ENCODE peak calls at places on chromosomes 2 and 18, in four cellular contexts. O is HepG2, Q is HCT116, M is H1. S is an unnamed sample.

GRCh38 chr2:80001704-80002103 is 302.8 kb downstream of the LRRTM1 start:
- DNase-seq in O (no peak), Q (no peak), M (no peak), S (no peak)

GRCh38 chr2:127052771-127053691 is 53.9 kb downstream of the BIN1 start:
- DNase-seq in O (no peak), Q (no peak), M (no peak), S (no peak)

GRCh38 chr18:37987901-37988300 is 422.3 kb upstream of the CELF4 start:
- DNase-seq in O (no peak), Q (no peak), M (no peak), S (no peak)

GRCh38 chr2:45237850-45238542 is 228.7 kb upstream of the SIX2 start:
- DNase-seq in O (peak), Q (peak), M (no peak), S (no peak)

GRCh38 chr18:24964213-24964612 is 387.8 kb downstream of the ZNF521 start:
- DNase-seq in O (no peak), Q (no peak), M (no peak), S (no peak)

GRCh38 chr18:457120-457519 is 43.4 kb downstream of the COLEC12 start:
- DNase-seq in O (no peak), Q (no peak), M (no peak), S (peak)

GRCh38 chr18:2302012-2302411 is 269.3 kb downstream of the METTL4 start:
- DNase-seq in O (no peak), Q (no peak), M (no peak), S (no peak)

GRCh38 chr2:222864296-222864695 is 3.5 kb downstream of the ACSL3 start:
- DNase-seq in O (peak), Q (no peak), M (no peak), S (no peak)

GRCh38 chr2:144403940-144404339 is 116.0 kb downstream of the ZEB2 start:
- DNase-seq in O (peak), Q (no peak), M (no peak), S (no peak)

GRCh38 chr2:88187038-88187676 is 17.0 kb downstream of the THNSL2 start:
- DNase-seq in O (peak), Q (peak), M (peak), S (no peak)

GRCh38 chr2:109144271-109144670 is 15.3 kb downstream of the SH3RF3 start:
- DNase-seq in O (no peak), Q (no peak), M (no peak), S (no peak)

DNA sequence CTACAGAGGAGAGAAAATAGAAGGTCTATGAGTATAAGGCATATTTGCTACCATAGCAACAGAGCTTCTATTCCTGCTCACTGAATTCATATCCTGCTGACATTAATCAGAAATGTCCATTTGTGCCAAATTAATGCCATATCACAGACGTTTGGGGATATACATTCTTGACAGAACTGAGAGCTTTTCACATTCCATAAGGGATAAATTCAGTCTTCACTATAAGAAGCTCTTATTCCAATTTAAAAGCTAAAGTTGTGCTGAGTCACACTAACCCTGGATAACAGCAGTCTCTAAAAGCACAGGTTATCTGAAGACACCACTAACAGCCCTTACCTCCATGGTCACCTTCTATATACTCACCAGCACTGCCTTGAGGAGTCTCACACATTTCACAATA is 178.1 kb downstream of the RAB3GAP1 start:
- DNase-seq in O (no peak), Q (no peak), M (no peak), S (no peak)
- TF ChIP-seq POLR2AphosphoS5 in O (no peak), Q (no peak), M (no peak), S (no peak)

DNA sequence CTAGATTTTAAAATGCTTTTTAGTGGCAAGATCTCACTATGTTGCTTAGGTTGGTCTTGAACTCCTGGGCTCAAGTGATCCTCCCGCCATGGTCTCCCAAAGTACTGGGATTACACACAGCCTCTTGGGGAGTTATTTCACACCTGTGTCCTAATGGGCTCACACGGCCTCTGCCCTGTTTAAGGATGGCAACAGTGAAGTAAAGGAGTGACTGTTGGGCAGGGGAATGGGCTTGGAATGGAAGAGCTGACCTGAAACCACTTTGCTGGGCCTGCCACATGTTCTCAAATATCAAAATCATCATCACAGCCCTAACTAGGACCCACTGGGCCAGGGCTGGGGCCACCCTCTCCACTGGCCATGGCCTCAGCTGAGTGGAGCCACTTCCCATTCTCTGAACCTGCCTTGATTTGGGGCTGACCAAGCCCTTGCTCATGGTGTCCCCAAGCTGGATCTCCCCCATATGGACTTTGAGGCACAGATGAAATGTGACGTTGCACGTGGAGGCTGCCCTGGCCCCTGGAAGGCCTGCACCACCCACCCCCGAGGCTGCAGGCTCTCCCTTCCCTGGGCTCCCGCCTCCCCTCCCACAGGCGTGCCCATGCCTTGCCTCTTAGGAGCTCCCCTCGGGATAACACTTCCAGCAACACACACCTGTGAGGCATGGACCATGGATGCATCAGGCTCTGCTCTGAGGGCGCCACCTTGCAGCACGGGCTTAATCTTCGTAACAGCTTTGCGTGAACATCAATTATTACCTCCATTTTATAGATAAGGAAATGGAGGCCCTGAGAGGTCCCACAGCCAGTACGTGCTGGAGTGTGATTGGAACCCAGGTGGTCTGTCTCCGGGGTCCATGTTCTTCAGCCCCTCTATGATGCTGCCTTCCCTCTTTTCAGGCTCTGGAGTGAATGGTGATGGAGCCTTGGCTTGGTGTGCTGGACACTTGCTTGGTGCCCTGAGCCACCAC is 71.8 kb upstream of the SMAD7 start:
- DNase-seq in O (no peak), Q (no peak), M (no peak), S (no peak)
- H3K9ac ChIP-seq in O (no peak), Q (no peak), M (no peak), S (no peak)

DNA sequence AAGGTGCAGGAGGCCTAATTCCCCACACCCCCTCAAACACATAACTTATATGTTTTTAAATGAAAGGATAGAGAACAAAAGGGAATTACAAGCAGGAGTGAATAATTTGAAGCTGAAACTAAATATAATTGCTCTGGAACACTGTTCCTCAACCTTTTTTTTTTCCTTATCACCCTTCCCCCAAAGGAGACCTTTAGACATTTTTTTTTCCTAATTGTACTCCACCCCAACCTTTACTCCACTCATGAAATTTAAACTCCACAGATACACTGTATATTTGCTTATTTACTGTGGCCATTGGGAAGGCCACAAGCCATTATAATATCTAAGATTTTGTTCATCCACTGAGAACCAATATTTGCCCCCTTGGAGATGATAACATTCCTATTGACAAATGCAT is 45.4 kb upstream of the PELI1 start:
- DNase-seq in O (no peak), Q (no peak), M (no peak), S (no peak)
- H3K27ac ChIP-seq in O (no peak), Q (no peak), M (no peak), S (peak)

GRCh38 chr2:119352357-119352756 is 14.3 kb downstream of the C2orf76 start:
- DNase-seq in O (no peak), Q (peak), M (no peak), S (no peak)
- TF ChIP-seq POLR2AphosphoS5 in O (no peak), Q (no peak), M (no peak), S (no peak)

DNA sequence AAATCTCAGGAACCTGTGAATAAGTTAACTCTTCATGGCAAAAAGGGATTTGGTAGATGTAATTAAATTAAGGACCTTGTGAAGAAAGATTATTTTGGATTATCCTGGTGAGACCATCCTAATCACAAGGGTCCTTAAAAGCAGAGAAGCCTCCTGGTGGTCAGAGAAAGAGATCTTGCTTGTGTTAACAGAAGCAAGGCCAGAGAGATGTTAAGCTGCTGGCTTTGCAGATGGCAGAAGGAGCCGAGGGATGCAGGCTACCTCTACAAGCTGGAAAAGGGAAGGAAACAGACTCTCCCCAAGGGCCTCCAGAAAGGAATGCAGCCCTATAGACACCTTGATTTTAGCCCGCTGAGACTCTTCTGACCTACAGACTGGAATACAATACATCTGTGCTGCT is 197.0 kb downstream of the STK39 start:
- DNase-seq in O (no peak), Q (no peak), M (no peak), S (no peak)
- H3K9ac ChIP-seq in O (no peak), Q (no peak), M (no peak), S (no peak)

DNA sequence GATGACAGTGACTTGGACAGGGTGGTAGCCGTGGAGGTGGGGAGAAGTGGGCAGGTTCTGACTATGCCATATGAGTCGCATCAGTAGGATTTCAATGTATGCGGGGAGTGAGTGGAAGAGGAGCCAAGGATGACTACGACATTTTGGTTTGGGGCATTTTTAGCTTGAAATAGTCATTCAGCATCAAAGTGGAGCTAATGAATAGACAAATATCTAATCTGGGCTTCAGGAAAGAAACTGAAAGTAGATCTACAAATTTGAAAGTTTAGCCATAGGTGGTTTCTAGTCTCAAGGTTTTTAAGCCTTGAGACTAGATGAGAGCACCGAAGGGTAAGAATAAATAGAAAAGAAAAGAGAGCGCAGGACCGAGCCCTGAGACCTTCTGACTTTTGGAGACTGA is 58.3 kb downstream of the FEZ2 start:
- DNase-seq in O (no peak), Q (no peak), M (no peak), S (no peak)
- H3K27ac ChIP-seq in O (no peak), Q (no peak), M (no peak), S (no peak)

GRCh38 chr18:76544511-76545350 is 49.7 kb upstream of the ZNF516 start:
- DNase-seq in O (no peak), Q (no peak), M (no peak), S (no peak)

GRCh38 chr18:76545433-76546281 is 50.6 kb upstream of the ZNF516 start:
- DNase-seq in O (no peak), Q (no peak), M (no peak), S (no peak)

GRCh38 chr18:76548541-76548940 is 53.5 kb upstream of the ZNF516 start:
- DNase-seq in O (no peak), Q (no peak), M (no peak), S (no peak)

GRCh38 chr18:76546282-76546572 is 51.2 kb upstream of the ZNF516 start:
- DNase-seq in O (no peak), Q (no peak), M (no peak), S (peak)

GRCh38 chr18:76547306-76547705 is 52.3 kb upstream of the ZNF516 start:
- DNase-seq in O (no peak), Q (no peak), M (no peak), S (no peak)
- TF ChIP-seq POLR2AphosphoS5 in O (no peak), Q (no peak), M (no peak), S (no peak)

S was measured in SK-N-MC.